ENCODE peak calls at places on chromosomes 5 and 9, in four cellular contexts. O is H1, N is HepG2, K is K562. L is an unnamed sample.

GRCh38 chr5:120096413-120096812 is 367.7 kb upstream of the PRR16 start:
- DNase-seq in O (no peak), K (no peak), N (no peak), L (no peak)

GRCh38 chr9:127874301-127875216 is 2.9 kb downstream of the AK1 start:
- DNase-seq in K (no peak), N (no peak), O (no peak), L (no peak)

GRCh38 chr9:77649109-77649812 is 1.1 kb upstream of the GNA14 start:
- DNase-seq in N (peak), O (no peak), K (no peak), L (peak)

GRCh38 chr9:27712826-27713225 is 139.5 kb upstream of the C9orf72 start:
- DNase-seq in N (no peak), O (no peak), K (no peak), L (no peak)

GRCh38 chr5:120512068-120512467 is 48.0 kb downstream of the PRR16 start:
- DNase-seq in N (no peak), K (no peak), O (peak), L (no peak)

GRCh38 chr9:97856857-97857602 is 4.0 kb downstream of the FOXE1 start:
- DNase-seq in N (no peak), K (no peak), O (no peak), L (no peak)

GRCh38 chr5:154863291-154864080 is 5.1 kb downstream of the CNOT8 start:
- DNase-seq in O (no peak), N (no peak), K (no peak), L (no peak)

GRCh38 chr5:143314664-143315063 is 88.8 kb downstream of the NR3C1 start:
- DNase-seq in K (no peak), N (no peak), O (no peak), L (no peak)

GRCh38 chr5:173497685-173498084 is 118.8 kb downstream of the BOD1 start:
- DNase-seq in K (no peak), N (no peak), O (peak), L (no peak)

GRCh38 chr9:97632406-97632991 is 669 bp downstream of the TSTD2 start:
- DNase-seq in K (no peak), N (no peak), O (no peak), L (no peak)

GRCh38 chr9:116303270-116303904 is 149.8 kb downstream of the PAPPA start:
- DNase-seq in N (no peak), K (no peak), O (no peak), L (no peak)

GRCh38 chr9:81653240-81653639 is 36.1 kb downstream of the TLE1 start:
- DNase-seq in O (no peak), K (no peak), N (no peak), L (no peak)

GRCh38 chr9:124802426-124802825 is 25.5 kb downstream of the OLFML2A start:
- DNase-seq in N (no peak), O (no peak), K (no peak), L (no peak)

GRCh38 chr9:16771352-16771751 is 99.1 kb downstream of the BNC2 start:
- DNase-seq in N (no peak), K (no peak), O (no peak), L (no peak)

GRCh38 chr5:149221326-149221725 is 50.3 kb upstream of the AFAP1L1 start:
- DNase-seq in K (no peak), O (no peak), N (peak), L (no peak)

GRCh38 chr9:37903581-37903830 is 421 bp downstream of the SLC25A51 start:
- DNase-seq in N (no peak), K (no peak), O (no peak), L (no peak)

GRCh38 chr9:75461188-75461587 is 372.9 kb downstream of the OSTF1 start:
- DNase-seq in N (no peak), K (no peak), O (no peak), L (no peak)

GRCh38 chr5:147373328-147373727 is 136.5 kb downstream of the DPYSL3 start:
- DNase-seq in O (no peak), K (no peak), N (no peak), L (no peak)

GRCh38 chr5:132775439-132776076 is 1.5 kb downstream of the SEPTIN8 start:
- DNase-seq in K (no peak), N (no peak), O (no peak), L (no peak)

GRCh38 chr9:93121316-93122241 is 12.5 kb downstream of the NINJ1 start:
- DNase-seq in N (no peak), O (no peak), K (no peak), L (no peak)

GRCh38 chr9:98615633-98616032 is 93.1 kb downstream of the GABBR2 start:
- DNase-seq in K (no peak), N (no peak), O (no peak), L (no peak)

GRCh38 chr9:125541840-125542243 is 165.2 kb downstream of the MAPKAP1 start:
- DNase-seq in O (no peak), K (no peak), N (no peak), L (no peak)

GRCh38 chr5:60540855-60541805 is 158.8 kb downstream of the DEPDC1B start:
- DNase-seq in K (no peak), N (peak), O (no peak), L (no peak)

GRCh38 chr5:79745255-79745654 is 55.6 kb downstream of the CMYA5 start:
- DNase-seq in O (no peak), N (no peak), K (no peak), L (no peak)

GRCh38 chr5:59221769-59222168 is 638.9 kb downstream of the RAB3C start:
- DNase-seq in K (no peak), O (no peak), N (no peak), L (no peak)

GRCh38 chr9:105216440-105217178 is 27.8 kb upstream of the SLC44A1 start:
- DNase-seq in K (no peak), O (no peak), N (peak), L (no peak)

GRCh38 chr5:180207593-180207992 is 1.4 kb downstream of the RASGEF1C start:
- DNase-seq in N (no peak), K (no peak), O (peak), L (no peak)

GRCh38 chr5:105392122-105392709 is 1829.6 kb upstream of the NUDT12 start:
- DNase-seq in O (no peak), K (peak), N (peak), L (no peak)

GRCh38 chr9:138053996-138054752 is 176.6 kb downstream of the CACNA1B start:
- DNase-seq in N (no peak), K (no peak), O (peak), L (peak)

GRCh38 chr9:138042146-138042545 is 164.6 kb downstream of the CACNA1B start:
- DNase-seq in O (no peak), N (no peak), K (no peak), L (no peak)

GRCh38 chr5:136033848-136034247 is 5.1 kb downstream of the TGFBI start:
- DNase-seq in K (no peak), O (no peak), N (no peak), L (no peak)

GRCh38 chr5:44952376-44952775 is 143.6 kb downstream of the MRPS30 start:
- DNase-seq in N (peak), O (no peak), K (peak), L (peak)

DNA sequence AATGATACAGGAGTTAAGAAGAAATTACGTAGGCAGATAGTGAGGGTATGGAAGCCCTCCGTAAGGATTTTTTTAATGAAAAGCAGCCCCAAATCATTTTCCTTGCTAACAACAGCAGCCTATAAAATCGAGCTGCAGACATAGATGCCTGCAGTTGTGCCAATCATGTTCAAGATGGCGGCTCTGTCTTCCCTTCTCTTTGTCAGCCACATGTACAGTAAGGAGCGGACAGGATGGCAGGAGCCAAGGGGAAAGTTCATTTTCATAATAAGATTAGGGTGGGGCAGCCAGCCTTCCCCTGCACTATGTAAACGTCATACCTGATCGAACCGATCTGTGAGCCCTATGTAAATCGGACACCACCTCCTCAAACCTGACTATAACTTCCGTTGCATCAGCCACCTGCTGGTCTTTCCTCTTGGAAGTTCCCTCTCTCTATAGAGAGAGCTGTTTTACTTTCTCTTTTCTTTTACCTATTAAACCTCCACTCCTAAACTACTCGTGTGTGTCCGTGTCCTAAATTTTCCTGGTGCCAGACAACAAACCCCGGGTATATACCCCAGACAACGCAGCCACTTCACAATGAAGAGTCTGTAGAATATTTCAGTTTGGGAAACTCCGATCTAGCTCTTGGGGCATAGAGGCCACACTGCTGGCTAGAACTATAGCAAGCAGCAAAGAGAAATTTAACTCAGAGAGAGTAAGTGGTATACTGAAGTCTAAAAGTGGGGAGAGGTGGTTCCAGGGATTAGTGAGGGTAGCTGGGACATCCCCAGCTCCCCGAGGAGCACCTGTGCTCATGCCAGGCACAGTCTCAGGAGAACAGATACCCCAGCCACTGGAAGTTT is 20.8 kb upstream of the SLC24A2 start:
- DNase-seq in K (no peak), O (no peak), N (no peak), L (no peak)
- TF ChIP-seq RNF2 in K (no peak), O (no peak), N (no peak), L (no peak)

GRCh38 chr9:83062011-83062652 is 810 bp downstream of the RASEF start:
- DNase-seq in K (no peak), N (no peak), O (peak), L (peak)
- TF ChIP-seq RNF2 in K (no peak), N (no peak), O (peak), L (peak)

GRCh38 chr5:65760504-65761275 is 38.7 kb downstream of the NLN start:
- DNase-seq in N (no peak), K (no peak), O (no peak), L (peak)
- TF ChIP-seq RNF2 in N (no peak), K (no peak), O (no peak), L (no peak)

DNA sequence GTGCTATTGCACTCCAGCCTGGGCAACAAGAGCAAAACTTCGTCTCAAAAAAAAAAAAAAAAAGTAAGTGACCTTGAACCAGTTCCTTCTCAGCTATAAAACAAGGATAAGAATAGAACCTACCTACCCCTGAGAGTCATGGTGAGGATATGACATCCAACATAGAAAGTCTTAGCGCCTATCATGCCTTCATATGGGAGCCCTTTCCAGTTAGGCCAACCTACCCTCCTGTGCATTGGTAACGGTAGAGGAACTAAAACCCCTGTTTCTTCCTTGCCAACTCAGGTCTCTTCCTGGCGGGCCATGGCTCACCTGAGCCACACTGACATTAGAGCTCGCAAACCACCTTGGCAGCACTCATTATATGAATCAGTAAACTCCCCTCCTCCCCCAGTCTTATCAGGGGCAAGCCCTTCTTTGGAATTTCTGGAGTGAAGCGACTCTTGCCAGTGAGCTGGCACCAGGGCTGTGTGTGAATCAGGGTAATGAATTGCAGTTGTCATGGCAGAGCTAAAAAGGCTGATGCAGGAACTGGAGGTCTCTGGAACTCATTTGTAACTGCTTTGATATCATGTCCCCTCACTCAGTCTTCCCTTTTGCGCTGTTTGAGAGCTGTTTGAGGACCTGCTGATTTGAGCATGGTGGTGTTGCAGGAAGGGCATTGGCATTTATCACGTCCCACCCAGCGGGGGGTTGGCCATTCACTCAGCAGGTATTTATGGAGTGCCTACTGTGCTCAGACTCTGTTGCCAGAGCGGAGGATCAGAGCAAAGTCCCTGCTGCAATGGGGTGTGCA is 10.3 kb downstream of the WWC1 start:
- DNase-seq in N (no peak), K (no peak), O (no peak), L (peak)
- TF ChIP-seq RNF2 in N (no peak), K (no peak), O (no peak), L (no peak)

GRCh38 chr9:136348691-136349090 is 14.9 kb downstream of the DNLZ start:
- DNase-seq in K (no peak), O (no peak), N (no peak), L (no peak)

GRCh38 chr9:136346927-136347465 is 16.5 kb downstream of the DNLZ start:
- DNase-seq in O (no peak), N (no peak), K (no peak), L (no peak)

GRCh38 chr9:136351237-136351800 is 12.2 kb downstream of the DNLZ start:
- DNase-seq in N (no peak), O (no peak), K (no peak), L (no peak)

GRCh38 chr9:136347472-136348256 is 15.9 kb downstream of the DNLZ start:
- DNase-seq in O (no peak), N (no peak), K (no peak), L (no peak)

GRCh38 chr9:136349546-136349945 is 14.0 kb downstream of the DNLZ start:
- DNase-seq in O (no peak), K (no peak), N (no peak), L (no peak)
- TF ChIP-seq RNF2 in O (no peak), K (no peak), N (no peak), L (no peak)

DNA sequence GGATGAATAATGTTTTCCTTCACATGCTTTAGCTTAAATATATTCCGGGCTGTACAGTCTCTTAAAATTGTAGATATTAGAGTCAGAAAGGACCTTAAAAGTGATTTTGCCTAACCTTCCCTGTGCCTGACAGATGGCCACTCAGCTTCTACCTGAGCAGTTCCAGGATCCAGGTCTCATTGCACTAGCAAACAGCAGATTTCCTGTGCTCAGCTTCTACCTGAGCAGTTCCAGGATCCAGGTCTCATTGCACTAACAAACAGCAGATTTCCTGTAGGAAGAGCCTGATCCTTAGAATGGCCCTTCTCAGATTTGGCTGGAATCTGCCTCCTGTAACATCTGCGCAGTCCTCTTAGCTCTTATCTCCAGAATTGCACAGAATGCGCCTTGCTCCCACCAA is 219.8 kb downstream of the AOPEP start:
- DNase-seq in K (no peak), O (no peak), N (no peak), L (no peak)
- TF ChIP-seq RNF2 in K (no peak), O (no peak), N (no peak), L (no peak)

DNA sequence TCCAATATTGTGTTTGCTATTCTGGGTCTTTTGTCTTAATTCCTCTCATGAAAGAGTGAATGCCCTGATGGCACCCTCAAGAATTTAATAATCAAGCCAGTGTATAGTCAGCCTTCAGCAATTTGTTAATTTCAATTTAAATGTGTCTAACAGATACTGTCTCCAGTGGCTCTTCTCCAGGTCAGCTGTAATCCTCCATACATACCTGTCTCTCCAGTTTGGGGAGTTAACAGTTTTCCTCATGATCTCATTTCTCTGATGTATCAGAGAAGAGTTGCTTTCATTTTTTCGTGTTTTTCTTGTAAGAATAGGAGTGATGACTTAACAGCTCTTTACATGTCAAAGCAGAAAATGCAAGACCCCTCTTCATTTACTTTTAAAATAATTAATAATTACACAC is 500.3 kb upstream of the RORB start:
- DNase-seq in N (no peak), K (no peak), O (no peak), L (no peak)
- TF ChIP-seq RNF2 in N (no peak), K (no peak), O (no peak), L (no peak)

L was measured in A549.